ENCODE peak calls at places on chromosomes 16 and 17, in nine cellular contexts. One of them, this sample, is unnamed.

GRCh38 chr17:7016406-7016805 is 4.0 kb downstream of the RNASEK start:
- DNase-seq in CD4-positive, alpha-beta memory T cell: no peak
- DNase-seq in adrenal gland: no peak
- DNase-seq in fibroblast of gingiva: no peak
- DNase-seq in naive thymus-derived CD8-positive, alpha-beta T cell: no peak
- DNase-seq in midbrain: no peak
- DNase-seq in MCF 10A: no peak
- DNase-seq in activated naive CD4-positive, alpha-beta T cell treated with anti-CD3 and anti-CD28 coated beads, Interleukin-2, amount 50 U/mL, for 16 hours: no peak
- DNase-seq in HepG2: no peak
- DNase-seq in this sample: no peak

GRCh38 chr16:68081796-68082567 is 3.2 kb upstream of the NFATC3 start:
- DNase-seq in activated naive CD4-positive, alpha-beta T cell treated with anti-CD3 and anti-CD28 coated beads, Interleukin-2, amount 50 U/mL, for 16 hours: no peak
- DNase-seq in adrenal gland: peak; percentile 67
- DNase-seq in HepG2: no peak
- DNase-seq in fibroblast of gingiva: no peak
- DNase-seq in naive thymus-derived CD8-positive, alpha-beta T cell: no peak
- DNase-seq in MCF 10A: no peak
- DNase-seq in CD4-positive, alpha-beta memory T cell: no peak
- DNase-seq in midbrain: no peak
- DNase-seq in this sample: no peak

GRCh38 chr16:62036101-62036806 is at the start of gene CDH8:
- DNase-seq in naive thymus-derived CD8-positive, alpha-beta T cell: no peak
- DNase-seq in fibroblast of gingiva: no peak
- DNase-seq in CD4-positive, alpha-beta memory T cell: no peak
- DNase-seq in activated naive CD4-positive, alpha-beta T cell treated with anti-CD3 and anti-CD28 coated beads, Interleukin-2, amount 50 U/mL, for 16 hours: no peak
- DNase-seq in adrenal gland: no peak
- DNase-seq in MCF 10A: no peak
- DNase-seq in midbrain: peak; percentile 11
- DNase-seq in HepG2: no peak
- DNase-seq in this sample: no peak

GRCh38 chr16:74585846-74586392 is 21.0 kb downstream of the GLG1 start:
- DNase-seq in MCF 10A: no peak
- DNase-seq in CD4-positive, alpha-beta memory T cell: no peak
- DNase-seq in adrenal gland: no peak
- DNase-seq in HepG2: no peak
- DNase-seq in naive thymus-derived CD8-positive, alpha-beta T cell: no peak
- DNase-seq in fibroblast of gingiva: no peak
- DNase-seq in midbrain: no peak
- DNase-seq in activated naive CD4-positive, alpha-beta T cell treated with anti-CD3 and anti-CD28 coated beads, Interleukin-2, amount 50 U/mL, for 16 hours: no peak
- DNase-seq in this sample: no peak

GRCh38 chr16:72419638-72420037 is 247.7 kb upstream of the PMFBP1 start:
- DNase-seq in naive thymus-derived CD8-positive, alpha-beta T cell: no peak
- DNase-seq in HepG2: no peak
- DNase-seq in fibroblast of gingiva: no peak
- DNase-seq in MCF 10A: no peak
- DNase-seq in adrenal gland: no peak
- DNase-seq in activated naive CD4-positive, alpha-beta T cell treated with anti-CD3 and anti-CD28 coated beads, Interleukin-2, amount 50 U/mL, for 16 hours: no peak
- DNase-seq in CD4-positive, alpha-beta memory T cell: no peak
- DNase-seq in midbrain: no peak
- DNase-seq in this sample: no peak

GRCh38 chr17:82909322-82909904 is 69.6 kb upstream of the ZNF750 start:
- DNase-seq in adrenal gland: no peak
- DNase-seq in naive thymus-derived CD8-positive, alpha-beta T cell: peak; percentile 71
- DNase-seq in fibroblast of gingiva: no peak
- DNase-seq in HepG2: no peak
- DNase-seq in CD4-positive, alpha-beta memory T cell: no peak
- DNase-seq in midbrain: no peak
- DNase-seq in activated naive CD4-positive, alpha-beta T cell treated with anti-CD3 and anti-CD28 coated beads, Interleukin-2, amount 50 U/mL, for 16 hours: no peak
- DNase-seq in MCF 10A: no peak
- DNase-seq in this sample: no peak

GRCh38 chr17:27481327-27481726 is 25.1 kb downstream of the KSR1 start:
- DNase-seq in adrenal gland: no peak
- DNase-seq in MCF 10A: no peak
- DNase-seq in CD4-positive, alpha-beta memory T cell: peak; percentile 56
- DNase-seq in fibroblast of gingiva: no peak
- DNase-seq in midbrain: no peak
- DNase-seq in HepG2: no peak
- DNase-seq in activated naive CD4-positive, alpha-beta T cell treated with anti-CD3 and anti-CD28 coated beads, Interleukin-2, amount 50 U/mL, for 16 hours: no peak
- DNase-seq in naive thymus-derived CD8-positive, alpha-beta T cell: peak; percentile 9
- DNase-seq in this sample: no peak

GRCh38 chr17:74429604-74430384 is 2.1 kb upstream of the GPRC5C start:
- DNase-seq in activated naive CD4-positive, alpha-beta T cell treated with anti-CD3 and anti-CD28 coated beads, Interleukin-2, amount 50 U/mL, for 16 hours: no peak
- DNase-seq in CD4-positive, alpha-beta memory T cell: no peak
- DNase-seq in fibroblast of gingiva: no peak
- DNase-seq in adrenal gland: no peak
- DNase-seq in midbrain: peak; percentile 21
- DNase-seq in MCF 10A: no peak
- DNase-seq in naive thymus-derived CD8-positive, alpha-beta T cell: no peak
- DNase-seq in HepG2: peak; percentile 80
- DNase-seq in this sample: no peak

GRCh38 chr17:74737299-74738050 is 419 bp downstream of the RAB37 start:
- DNase-seq in fibroblast of gingiva: no peak
- DNase-seq in adrenal gland: no peak
- DNase-seq in MCF 10A: no peak
- DNase-seq in naive thymus-derived CD8-positive, alpha-beta T cell: peak; percentile 36
- DNase-seq in activated naive CD4-positive, alpha-beta T cell treated with anti-CD3 and anti-CD28 coated beads, Interleukin-2, amount 50 U/mL, for 16 hours: peak; percentile 39
- DNase-seq in CD4-positive, alpha-beta memory T cell: peak; percentile 50
- DNase-seq in midbrain: no peak
- DNase-seq in HepG2: peak; percentile 55
- DNase-seq in this sample: no peak

GRCh38 chr16:89921699-89922476 is 1.3 kb upstream of the TUBB3 start:
- DNase-seq in naive thymus-derived CD8-positive, alpha-beta T cell: no peak
- DNase-seq in adrenal gland: peak; percentile 94
- DNase-seq in HepG2: peak; percentile 85
- DNase-seq in MCF 10A: peak; percentile 94
- DNase-seq in CD4-positive, alpha-beta memory T cell: no peak
- DNase-seq in activated naive CD4-positive, alpha-beta T cell treated with anti-CD3 and anti-CD28 coated beads, Interleukin-2, amount 50 U/mL, for 16 hours: no peak
- DNase-seq in midbrain: no peak
- DNase-seq in fibroblast of gingiva: peak; percentile 94
- DNase-seq in this sample: peak; percentile 53

This sample was measured in CD14-positive monocyte.